ENCODE peak calls at places on chromosome 17, in six cellular contexts. One of them, this sample, is unnamed.

GRCh38 chr17:45225964-45226530 is 4.4 kb downstream of the FMNL1 start:
- DNase-seq in GM10248: peak; percentile 89
- DNase-seq in heart left ventricle: peak; percentile 81
- DNase-seq in fibroblast of mammary gland: no peak
- DNase-seq in left colon: peak; percentile 87
- DNase-seq in NCI-H2171: no peak
- DNase-seq in this sample: no peak

GRCh38 chr17:233473-233941 is 52.1 kb upstream of the DOC2B start:
- DNase-seq in GM10248: peak; percentile 44
- DNase-seq in heart left ventricle: peak; percentile 66
- DNase-seq in fibroblast of mammary gland: no peak
- DNase-seq in left colon: peak; percentile 30
- DNase-seq in NCI-H2171: no peak
- DNase-seq in this sample: no peak

GRCh38 chr17:47695664-47696376 is 1.9 kb downstream of the TBKBP1 start:
- DNase-seq in GM10248: peak; percentile 18
- DNase-seq in heart left ventricle: no peak
- DNase-seq in fibroblast of mammary gland: no peak
- DNase-seq in left colon: no peak
- DNase-seq in NCI-H2171: no peak
- DNase-seq in this sample: no peak

GRCh38 chr17:27473748-27474609 is 17.7 kb downstream of the KSR1 start:
- DNase-seq in GM10248: peak; percentile 58
- DNase-seq in heart left ventricle: peak; percentile 67
- DNase-seq in fibroblast of mammary gland: no peak
- DNase-seq in left colon: peak; percentile 40
- DNase-seq in NCI-H2171: no peak
- DNase-seq in this sample: no peak

GRCh38 chr17:58412910-58413630 is 4.3 kb downstream of the RNF43 start:
- DNase-seq in GM10248: no peak
- DNase-seq in heart left ventricle: no peak
- DNase-seq in fibroblast of mammary gland: no peak
- DNase-seq in left colon: no peak
- DNase-seq in NCI-H2171: no peak
- DNase-seq in this sample: no peak

GRCh38 chr17:73189417-73190099 is 3.3 kb upstream of the COG1 start:
- DNase-seq in GM10248: peak; percentile 43
- DNase-seq in heart left ventricle: no peak
- DNase-seq in fibroblast of mammary gland: peak; percentile 51
- DNase-seq in left colon: peak; percentile 36
- DNase-seq in NCI-H2171: peak; percentile 27
- DNase-seq in this sample: no peak

GRCh38 chr17:79263191-79263590 is 188.6 kb downstream of the ENGASE start:
- DNase-seq in GM10248: no peak
- DNase-seq in heart left ventricle: no peak
- DNase-seq in fibroblast of mammary gland: no peak
- DNase-seq in left colon: no peak
- DNase-seq in NCI-H2171: no peak
- DNase-seq in this sample: no peak

GRCh38 chr17:15507896-15508295 is 40.5 kb upstream of the CDRT4 start:
- DNase-seq in GM10248: no peak
- DNase-seq in heart left ventricle: no peak
- DNase-seq in fibroblast of mammary gland: no peak
- DNase-seq in left colon: no peak
- DNase-seq in NCI-H2171: no peak
- DNase-seq in this sample: no peak

GRCh38 chr17:75633484-75634375 is 496 bp downstream of the SMIM5 start:
- DNase-seq in GM10248: peak; percentile 83
- DNase-seq in heart left ventricle: peak; percentile 92
- DNase-seq in fibroblast of mammary gland: peak; percentile 87
- DNase-seq in left colon: peak; percentile 94
- DNase-seq in NCI-H2171: peak; percentile 92
- DNase-seq in this sample: peak; percentile 44

GRCh38 chr17:17751489-17751995 is 70.3 kb downstream of the RAI1 start:
- DNase-seq in GM10248: no peak
- DNase-seq in heart left ventricle: no peak
- DNase-seq in fibroblast of mammary gland: no peak
- DNase-seq in left colon: no peak
- DNase-seq in NCI-H2171: no peak
- DNase-seq in this sample: no peak

GRCh38 chr17:27526603-27527002 is 70.4 kb downstream of the KSR1 start:
- DNase-seq in GM10248: peak; percentile 48
- DNase-seq in heart left ventricle: no peak
- DNase-seq in fibroblast of mammary gland: peak; percentile 16
- DNase-seq in left colon: peak; percentile 63
- DNase-seq in NCI-H2171: no peak
- DNase-seq in this sample: no peak

GRCh38 chr17:3033741-3034577 is 29.4 kb downstream of the OR1D5 start:
- DNase-seq in GM10248: no peak
- DNase-seq in heart left ventricle: no peak
- DNase-seq in fibroblast of mammary gland: no peak
- DNase-seq in left colon: no peak
- DNase-seq in NCI-H2171: no peak
- DNase-seq in this sample: no peak

GRCh38 chr17:82241183-82241925 is 12.5 kb downstream of the SLC16A3 start:
- DNase-seq in GM10248: no peak
- DNase-seq in heart left ventricle: peak; percentile 84
- DNase-seq in fibroblast of mammary gland: peak; percentile 71
- DNase-seq in left colon: peak; percentile 70
- DNase-seq in NCI-H2171: no peak
- DNase-seq in this sample: no peak

GRCh38 chr17:50423553-50424159 is 2.4 kb upstream of the ACSF2 start:
- DNase-seq in GM10248: no peak
- DNase-seq in heart left ventricle: no peak
- DNase-seq in fibroblast of mammary gland: peak; percentile 95
- DNase-seq in left colon: no peak
- DNase-seq in NCI-H2171: peak; percentile 27
- DNase-seq in this sample: peak; percentile 39

GRCh38 chr17:63698886-63699637 is 863 bp downstream of the LIMD2 start:
- DNase-seq in GM10248: peak; percentile 83
- DNase-seq in heart left ventricle: peak; percentile 71
- DNase-seq in fibroblast of mammary gland: no peak
- DNase-seq in left colon: peak; percentile 73
- DNase-seq in NCI-H2171: no peak
- DNase-seq in this sample: no peak

GRCh38 chr17:48519427-48519826 is 11.4 kb downstream of the HOXB1 start:
- DNase-seq in GM10248: no peak
- DNase-seq in heart left ventricle: no peak
- DNase-seq in fibroblast of mammary gland: no peak
- DNase-seq in left colon: no peak
- DNase-seq in NCI-H2171: no peak
- DNase-seq in this sample: no peak

GRCh38 chr17:31499771-31500554 is 108.5 kb downstream of the RAB11FIP4 start:
- DNase-seq in GM10248: no peak
- DNase-seq in heart left ventricle: peak; percentile 68
- DNase-seq in fibroblast of mammary gland: peak; percentile 18
- DNase-seq in left colon: no peak
- DNase-seq in NCI-H2171: no peak
- DNase-seq in this sample: no peak

GRCh38 chr17:75267403-75268232 is 3.4 kb downstream of the MIF4GD start:
- DNase-seq in GM10248: no peak
- DNase-seq in heart left ventricle: no peak
- DNase-seq in fibroblast of mammary gland: no peak
- DNase-seq in left colon: peak; percentile 66
- DNase-seq in NCI-H2171: no peak
- DNase-seq in this sample: no peak

GRCh38 chr17:52156576-52156975 is 1.9 kb downstream of the CA10 start:
- DNase-seq in GM10248: no peak
- DNase-seq in heart left ventricle: no peak
- DNase-seq in fibroblast of mammary gland: no peak
- DNase-seq in left colon: no peak
- DNase-seq in NCI-H2171: no peak
- DNase-seq in this sample: no peak

GRCh38 chr17:61364463-61364846 is 35.2 kb upstream of the TBX2 start:
- DNase-seq in GM10248: no peak
- DNase-seq in heart left ventricle: no peak
- DNase-seq in fibroblast of mammary gland: no peak
- DNase-seq in left colon: no peak
- DNase-seq in NCI-H2171: no peak
- DNase-seq in this sample: no peak

GRCh38 chr17:76528528-76529223 is 8.8 kb downstream of the CYGB start:
- DNase-seq in GM10248: no peak
- DNase-seq in heart left ventricle: peak; percentile 76
- DNase-seq in fibroblast of mammary gland: peak; percentile 68
- DNase-seq in left colon: peak; percentile 34
- DNase-seq in NCI-H2171: no peak
- DNase-seq in this sample: no peak

GRCh38 chr17:47945080-47945479 is 3.7 kb downstream of the PNPO start:
- DNase-seq in GM10248: no peak
- DNase-seq in heart left ventricle: no peak
- DNase-seq in fibroblast of mammary gland: no peak
- DNase-seq in left colon: no peak
- DNase-seq in NCI-H2171: no peak
- DNase-seq in this sample: no peak

GRCh38 chr17:65249774-65250173 is 112.6 kb downstream of the RGS9 start:
- DNase-seq in GM10248: no peak
- DNase-seq in heart left ventricle: no peak
- DNase-seq in fibroblast of mammary gland: no peak
- DNase-seq in left colon: no peak
- DNase-seq in NCI-H2171: no peak
- DNase-seq in this sample: no peak

GRCh38 chr17:27446569-27447301 is 9.5 kb upstream of the KSR1 start:
- DNase-seq in GM10248: no peak
- DNase-seq in heart left ventricle: no peak
- DNase-seq in fibroblast of mammary gland: peak; percentile 98
- DNase-seq in left colon: no peak
- DNase-seq in NCI-H2171: peak; percentile 30
- DNase-seq in this sample: no peak

GRCh38 chr17:77435272-77436057 is 294.7 kb downstream of the SEC14L1 start:
- DNase-seq in GM10248: no peak
- DNase-seq in heart left ventricle: no peak
- DNase-seq in fibroblast of mammary gland: no peak
- DNase-seq in left colon: no peak
- DNase-seq in NCI-H2171: no peak
- DNase-seq in this sample: no peak

GRCh38 chr17:77100009-77100408 is 40.8 kb upstream of the SEC14L1 start:
- DNase-seq in GM10248: no peak
- DNase-seq in heart left ventricle: peak; percentile 71
- DNase-seq in fibroblast of mammary gland: no peak
- DNase-seq in left colon: peak; percentile 54
- DNase-seq in NCI-H2171: no peak
- DNase-seq in this sample: no peak

GRCh38 chr17:9307313-9307998 is 268.2 kb downstream of the STX8 start:
- DNase-seq in GM10248: no peak
- DNase-seq in heart left ventricle: no peak
- DNase-seq in fibroblast of mammary gland: peak; percentile 16
- DNase-seq in left colon: no peak
- DNase-seq in NCI-H2171: no peak
- DNase-seq in this sample: no peak

GRCh38 chr17:44775136-44775837 is 16.5 kb downstream of the ADAM11 start:
- DNase-seq in GM10248: peak; percentile 99
- DNase-seq in heart left ventricle: no peak
- DNase-seq in fibroblast of mammary gland: peak; percentile 95
- DNase-seq in left colon: peak; percentile 99
- DNase-seq in NCI-H2171: peak; percentile 97
- DNase-seq in this sample: peak; percentile 85

GRCh38 chr17:13647551-13647950 is 45.8 kb upstream of the HS3ST3A1 start:
- DNase-seq in GM10248: no peak
- DNase-seq in heart left ventricle: no peak
- DNase-seq in fibroblast of mammary gland: peak; percentile 60
- DNase-seq in left colon: no peak
- DNase-seq in NCI-H2171: no peak
- DNase-seq in this sample: no peak

This sample was measured in GOT3.